ENCODE peak calls at places on chromosomes 7 and 10, in four cellular contexts. I, J, K and C are unnamed samples.

GRCh38 chr7:75985518-75986146 is 8.8 kb downstream of the TMEM120A start:
- DNase-seq in I (peak), J (no peak), K (no peak), C (no peak)

GRCh38 chr10:89535185-89536012 is at the start of gene SLC16A12:
- DNase-seq in I (no peak), J (no peak), K (no peak), C (peak)

GRCh38 chr7:96061844-96062243 is 260.1 kb downstream of the SLC25A13 start:
- DNase-seq in I (no peak), J (no peak), K (no peak), C (no peak)

GRCh38 chr10:102773320-102773719 is 29.6 kb downstream of the WBP1L start:
- DNase-seq in I (no peak), J (no peak), K (no peak), C (no peak)

GRCh38 chr7:68269410-68269809 is 1272.8 kb downstream of the TYW1 start:
- DNase-seq in I (no peak), J (peak), K (no peak), C (no peak)

GRCh38 chr7:130356760-130357611 is 12.4 kb downstream of the CPA5 start:
- DNase-seq in I (no peak), J (peak), K (peak), C (no peak)

GRCh38 chr7:157405914-157406810 is 69.4 kb downstream of the DNAJB6 start:
- DNase-seq in I (no peak), J (no peak), K (no peak), C (no peak)

GRCh38 chr7:93228302-93228701 is 2.0 kb upstream of the HEPACAM2 start:
- DNase-seq in I (no peak), J (no peak), K (no peak), C (no peak)

GRCh38 chr7:158463317-158463716 is 124.3 kb downstream of the PTPRN2 start:
- DNase-seq in I (no peak), J (no peak), K (no peak), C (no peak)

GRCh38 chr10:95388539-95388938 is 97.7 kb upstream of the PDLIM1 start:
- DNase-seq in I (no peak), J (no peak), K (no peak), C (no peak)

GRCh38 chr7:112149734-112150133 is 56.5 kb downstream of the DOCK4 start:
- DNase-seq in I (no peak), J (no peak), K (no peak), C (no peak)

GRCh38 chr10:1109795-1110673 is 53.8 kb downstream of the WDR37 start:
- DNase-seq in I (peak), J (peak), K (no peak), C (peak)

GRCh38 chr7:27784399-27785053 is 44.6 kb downstream of the TAX1BP1 start:
- DNase-seq in I (no peak), J (no peak), K (no peak), C (peak)

GRCh38 chr7:82528577-82529305 is 85.2 kb upstream of the CACNA2D1 start:
- DNase-seq in I (no peak), J (no peak), K (no peak), C (no peak)

GRCh38 chr7:152046531-152046930 is 21.1 kb downstream of the GALNT11 start:
- DNase-seq in I (no peak), J (no peak), K (no peak), C (no peak)

GRCh38 chr10:12299222-12299973 is 49.9 kb upstream of the CAMK1D start:
- DNase-seq in I (no peak), J (no peak), K (no peak), C (no peak)

GRCh38 chr7:102318482-102318971 is 31.9 kb downstream of the SH2B2 start:
- DNase-seq in I (no peak), J (no peak), K (no peak), C (no peak)
- TF ChIP-seq CTCF in I (no peak), J (no peak), K (no peak), C (peak)

DNA sequence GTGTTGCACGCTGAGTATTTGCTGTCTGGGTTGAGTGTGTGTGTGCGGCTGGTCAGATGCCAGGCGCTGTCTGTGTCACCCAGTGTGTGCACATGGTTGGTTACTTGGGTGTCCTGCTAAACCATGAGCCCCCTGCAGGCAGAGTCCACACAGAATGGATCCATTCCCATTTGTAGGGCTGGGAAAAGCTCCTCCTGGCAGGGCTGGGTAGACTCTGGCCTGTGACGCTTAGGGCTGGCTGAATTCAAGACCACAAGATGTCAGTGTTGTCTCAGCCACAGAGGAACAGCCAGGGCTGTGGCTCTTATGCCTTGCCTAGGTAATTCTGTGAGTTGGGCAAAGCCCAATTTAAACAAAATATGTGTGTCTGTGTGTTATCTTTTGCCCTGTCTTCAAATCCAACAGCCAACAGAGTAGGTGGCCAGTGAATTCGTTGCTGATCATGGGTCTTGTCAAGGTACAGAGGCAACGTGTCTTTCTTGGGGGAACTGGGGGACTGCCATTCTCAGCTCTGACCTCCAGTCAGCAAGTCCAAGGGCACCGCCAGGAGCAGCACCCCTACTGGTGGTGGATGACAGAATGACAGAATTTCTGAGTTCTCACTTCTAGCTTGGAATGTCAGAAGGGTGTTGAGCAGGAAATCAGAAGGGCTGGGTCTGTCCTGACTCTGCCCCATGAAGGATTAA is 285.1 kb downstream of the CCSER2 start:
- DNase-seq in I (no peak), J (no peak), K (no peak), C (peak)
- TF ChIP-seq CTCF in I (no peak), J (peak), K (no peak), C (peak)

GRCh38 chr7:55415173-55415778 is 50.1 kb downstream of the LANCL2 start:
- DNase-seq in I (no peak), J (peak), K (no peak), C (peak)
- TF ChIP-seq CTCF in I (peak), J (peak), K (peak), C (peak)

GRCh38 chr10:52952391-52953079 is 180.0 kb upstream of the MBL2 start:
- DNase-seq in I (no peak), J (no peak), K (no peak), C (no peak)

GRCh38 chr10:52950578-52950977 is 178.0 kb upstream of the MBL2 start:
- DNase-seq in I (no peak), J (no peak), K (no peak), C (no peak)

GRCh38 chr10:52949899-52950298 is 177.3 kb upstream of the MBL2 start:
- DNase-seq in I (no peak), J (no peak), K (no peak), C (no peak)

GRCh38 chr10:52954407-52954806 is 181.8 kb upstream of the MBL2 start:
- DNase-seq in I (no peak), J (no peak), K (no peak), C (no peak)

DNA sequence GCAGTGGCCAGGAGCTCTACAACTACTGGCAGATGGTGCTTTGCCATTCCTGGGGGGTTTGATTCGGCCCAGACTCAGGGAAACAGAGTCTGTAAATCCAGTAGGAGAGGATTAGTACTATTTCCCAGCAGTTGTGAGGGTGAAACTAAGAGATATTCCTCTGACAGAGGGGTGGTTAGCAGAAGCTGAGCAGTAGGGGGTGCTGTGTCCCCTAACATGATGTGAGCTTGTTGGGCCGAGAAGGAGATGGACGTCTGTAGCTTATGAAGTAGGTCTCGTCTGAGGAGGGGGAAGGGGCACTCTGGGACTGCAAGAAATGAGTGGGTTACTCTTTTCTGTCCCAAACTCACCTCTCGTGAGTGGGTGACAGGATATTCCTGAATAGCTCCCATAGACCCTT is 179.2 kb upstream of the MBL2 start:
- DNase-seq in I (no peak), J (no peak), K (no peak), C (peak)
- TF ChIP-seq CTCF in I (peak), J (peak), K (no peak), C (peak)

GRCh38 chr10:118543714-118544400 is 51.6 kb downstream of the PRLHR start:
- DNase-seq in I (no peak), J (no peak), K (no peak), C (peak)

GRCh38 chr10:118546479-118546878 is 49.0 kb downstream of the PRLHR start:
- DNase-seq in I (no peak), J (no peak), K (no peak), C (no peak)

GRCh38 chr10:118542789-118543188 is 52.7 kb downstream of the PRLHR start:
- DNase-seq in I (no peak), J (no peak), K (no peak), C (no peak)

GRCh38 chr10:118545381-118545780 is 50.1 kb downstream of the PRLHR start:
- DNase-seq in I (no peak), J (no peak), K (no peak), C (no peak)

DNA sequence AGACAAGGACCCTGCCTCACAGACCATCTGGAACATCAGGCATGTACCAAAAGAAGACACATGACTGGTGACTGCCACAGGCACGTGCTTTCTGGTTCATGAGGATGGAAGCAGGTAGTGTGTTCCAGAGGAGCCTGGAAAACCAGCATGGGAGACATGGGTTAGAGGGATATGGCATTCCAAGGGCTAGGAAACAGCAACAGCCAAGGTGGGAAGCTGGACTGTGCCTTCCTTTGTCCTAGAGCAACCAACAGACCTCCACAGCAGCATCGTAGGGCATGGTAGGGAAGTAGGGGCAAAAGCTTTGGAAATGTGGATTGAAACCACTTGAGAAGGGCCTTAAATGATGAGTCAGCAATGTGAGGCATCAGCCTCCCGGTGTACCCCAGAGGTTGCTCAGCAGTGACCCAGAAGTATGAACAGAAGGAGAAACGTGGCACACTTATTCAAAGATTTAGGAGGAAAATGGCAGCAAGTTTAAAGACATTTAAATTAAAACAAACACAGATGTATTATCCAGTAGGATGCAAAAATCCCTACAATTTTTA is 51.0 kb downstream of the PRLHR start:
- DNase-seq in I (no peak), J (no peak), K (no peak), C (no peak)
- TF ChIP-seq CTCF in I (no peak), J (no peak), K (no peak), C (peak)